ENCODE peak calls at places on chromosome 22, in six cellular contexts. One of them, this sample, is unnamed.

GRCh38 chr22:43260346-43260745 is 73.4 kb upstream of the TTLL12 start:
- DNase-seq in DMS53: no peak
- DNase-seq in neural crest cell: no peak
- DNase-seq in NCI-H1092 treated with DMSO at 0.1 percent for 48 hours: no peak
- DNase-seq in left cardiac atrium: no peak
- DNase-seq in osteocyte: no peak
- DNase-seq in this sample: no peak

GRCh38 chr22:30015846-30016245 is 64.4 kb upstream of the HORMAD2 start:
- DNase-seq in neural crest cell: no peak
- DNase-seq in left cardiac atrium: no peak
- DNase-seq in DMS53: no peak
- DNase-seq in NCI-H1092 treated with DMSO at 0.1 percent for 48 hours: no peak
- DNase-seq in osteocyte: no peak
- DNase-seq in this sample: no peak

GRCh38 chr22:45441158-45441557 is 27.7 kb downstream of the RIBC2 start:
- DNase-seq in left cardiac atrium: peak; percentile 59
- DNase-seq in NCI-H1092 treated with DMSO at 0.1 percent for 48 hours: peak; percentile 7
- DNase-seq in osteocyte: no peak
- DNase-seq in DMS53: peak; percentile 86
- DNase-seq in neural crest cell: peak; percentile 41
- DNase-seq in this sample: peak; percentile 55

GRCh38 chr22:23384899-23385298 is 195.2 kb downstream of the IGLL1 start:
- DNase-seq in left cardiac atrium: no peak
- DNase-seq in NCI-H1092 treated with DMSO at 0.1 percent for 48 hours: no peak
- DNase-seq in osteocyte: no peak
- DNase-seq in neural crest cell: no peak
- DNase-seq in DMS53: no peak
- DNase-seq in this sample: no peak

GRCh38 chr22:38767313-38767712 is 11.5 kb upstream of the SUN2 start:
- DNase-seq in osteocyte: no peak
- DNase-seq in NCI-H1092 treated with DMSO at 0.1 percent for 48 hours: no peak
- DNase-seq in left cardiac atrium: no peak
- DNase-seq in DMS53: no peak
- DNase-seq in neural crest cell: no peak
- DNase-seq in this sample: no peak

GRCh38 chr22:49400136-49400865 is 427.4 kb downstream of the BRD1 start:
- DNase-seq in NCI-H1092 treated with DMSO at 0.1 percent for 48 hours: no peak
- DNase-seq in neural crest cell: no peak
- DNase-seq in left cardiac atrium: no peak
- DNase-seq in osteocyte: peak; percentile 81
- DNase-seq in DMS53: no peak
- DNase-seq in this sample: no peak

GRCh38 chr22:24834845-24835570 is 29.0 kb downstream of the SGSM1 start:
- DNase-seq in osteocyte: no peak
- DNase-seq in NCI-H1092 treated with DMSO at 0.1 percent for 48 hours: peak; percentile 59
- DNase-seq in left cardiac atrium: no peak
- DNase-seq in DMS53: peak; percentile 79
- DNase-seq in neural crest cell: no peak
- DNase-seq in this sample: peak; percentile 38

GRCh38 chr22:39967103-39967829 is 7.1 kb downstream of the TMA7B start:
- DNase-seq in left cardiac atrium: no peak
- DNase-seq in neural crest cell: no peak
- DNase-seq in DMS53: no peak
- DNase-seq in osteocyte: no peak
- DNase-seq in NCI-H1092 treated with DMSO at 0.1 percent for 48 hours: no peak
- DNase-seq in this sample: no peak

GRCh38 chr22:45334528-45334927 is 24.8 kb downstream of the FAM118A start:
- DNase-seq in NCI-H1092 treated with DMSO at 0.1 percent for 48 hours: no peak
- DNase-seq in osteocyte: no peak
- DNase-seq in left cardiac atrium: no peak
- DNase-seq in DMS53: no peak
- DNase-seq in neural crest cell: no peak
- DNase-seq in this sample: no peak

GRCh38 chr22:22171357-22172218 is 73.0 kb upstream of the VPREB1 start:
- DNase-seq in DMS53: peak; percentile 79
- DNase-seq in left cardiac atrium: no peak
- DNase-seq in NCI-H1092 treated with DMSO at 0.1 percent for 48 hours: no peak
- DNase-seq in neural crest cell: peak; percentile 12
- DNase-seq in osteocyte: no peak
- DNase-seq in this sample: no peak

GRCh38 chr22:48574776-48575566 is 1252.7 kb downstream of the BRD1 start:
- DNase-seq in osteocyte: peak; percentile 92
- DNase-seq in left cardiac atrium: peak; percentile 44
- DNase-seq in NCI-H1092 treated with DMSO at 0.1 percent for 48 hours: peak; percentile 13
- DNase-seq in DMS53: no peak
- DNase-seq in neural crest cell: peak; percentile 73
- DNase-seq in this sample: peak; percentile 78

GRCh38 chr22:35622132-35622913 is 5.2 kb upstream of the MB start:
- DNase-seq in DMS53: peak; percentile 89
- DNase-seq in left cardiac atrium: peak; percentile 50
- DNase-seq in NCI-H1092 treated with DMSO at 0.1 percent for 48 hours: peak; percentile 78
- DNase-seq in neural crest cell: no peak
- DNase-seq in osteocyte: no peak
- DNase-seq in this sample: peak; percentile 73

GRCh38 chr22:46085831-46086576 is 64.3 kb upstream of the PPARA start:
- DNase-seq in left cardiac atrium: peak; percentile 87
- DNase-seq in DMS53: no peak
- DNase-seq in osteocyte: no peak
- DNase-seq in neural crest cell: no peak
- DNase-seq in NCI-H1092 treated with DMSO at 0.1 percent for 48 hours: no peak
- DNase-seq in this sample: no peak

GRCh38 chr22:26671317-26672059 is 14.1 kb downstream of the MIAT start:
- DNase-seq in DMS53: peak; percentile 33
- DNase-seq in NCI-H1092 treated with DMSO at 0.1 percent for 48 hours: no peak
- DNase-seq in left cardiac atrium: peak; percentile 42
- DNase-seq in osteocyte: no peak
- DNase-seq in neural crest cell: no peak
- DNase-seq in this sample: peak; percentile 44

GRCh38 chr22:41636467-41636866 is 15.4 kb downstream of the XRCC6 start:
- DNase-seq in osteocyte: no peak
- DNase-seq in neural crest cell: no peak
- DNase-seq in DMS53: peak; percentile 65
- DNase-seq in left cardiac atrium: peak; percentile 46
- DNase-seq in NCI-H1092 treated with DMSO at 0.1 percent for 48 hours: no peak
- DNase-seq in this sample: no peak

GRCh38 chr22:23063539-23064380 is 6.6 kb upstream of the GNAZ start:
- DNase-seq in DMS53: no peak
- DNase-seq in NCI-H1092 treated with DMSO at 0.1 percent for 48 hours: no peak
- DNase-seq in left cardiac atrium: no peak
- DNase-seq in neural crest cell: no peak
- DNase-seq in osteocyte: peak; percentile 84
- DNase-seq in this sample: no peak

GRCh38 chr22:19543970-19544708 is 19.9 kb upstream of the CLDN5 start:
- DNase-seq in left cardiac atrium: no peak
- DNase-seq in DMS53: no peak
- DNase-seq in osteocyte: no peak
- DNase-seq in NCI-H1092 treated with DMSO at 0.1 percent for 48 hours: no peak
- DNase-seq in neural crest cell: no peak
- DNase-seq in this sample: no peak

This sample was measured in NCI-H345.